ENCODE peak calls at places on chromosomes 12 and 14, in six cellular contexts. One of them, this sample, is unnamed.

GRCh38 chr14:102246071-102246470 is 58.9 kb downstream of the MOK start:
- DNase-seq in HepG2: no peak
- DNase-seq in SK-N-SH: no peak
- DNase-seq in H1: no peak
- DNase-seq in K562: no peak
- DNase-seq in HL-60: no peak
- DNase-seq in this sample: no peak

GRCh38 chr12:56151672-56152131 is 685 bp upstream of the MYL6B start:
- DNase-seq in K562: peak; percentile 73
- DNase-seq in SK-N-SH: peak; percentile 71
- DNase-seq in HL-60: no peak
- DNase-seq in HepG2: peak; percentile 80
- DNase-seq in H1: peak; percentile 77
- DNase-seq in this sample: no peak

GRCh38 chr14:35747379-35747778 is 61.7 kb downstream of the RALGAPA1 start:
- DNase-seq in HL-60: no peak
- DNase-seq in SK-N-SH: no peak
- DNase-seq in K562: no peak
- DNase-seq in HepG2: peak; percentile 23
- DNase-seq in H1: no peak
- DNase-seq in this sample: no peak

GRCh38 chr12:84636801-84637285 is 275.8 kb downstream of the SLC6A15 start:
- DNase-seq in HL-60: no peak
- DNase-seq in HepG2: no peak
- DNase-seq in H1: no peak
- DNase-seq in K562: no peak
- DNase-seq in SK-N-SH: no peak
- DNase-seq in this sample: no peak

GRCh38 chr12:125314051-125314882 is 249.0 kb downstream of the AACS start:
- DNase-seq in HL-60: no peak
- DNase-seq in H1: no peak
- DNase-seq in K562: no peak
- DNase-seq in HepG2: no peak
- DNase-seq in SK-N-SH: no peak
- DNase-seq in this sample: no peak

GRCh38 chr12:125081427-125081826 is 16.2 kb downstream of the AACS start:
- DNase-seq in SK-N-SH: no peak
- DNase-seq in HepG2: no peak
- DNase-seq in H1: no peak
- DNase-seq in K562: no peak
- DNase-seq in HL-60: no peak
- DNase-seq in this sample: no peak

GRCh38 chr12:62983594-62983993 is 48.6 kb upstream of the PPM1H start:
- DNase-seq in H1: no peak
- DNase-seq in SK-N-SH: no peak
- DNase-seq in K562: no peak
- DNase-seq in HepG2: peak; percentile 57
- DNase-seq in HL-60: no peak
- DNase-seq in this sample: no peak

GRCh38 chr12:8829128-8829524 is 6.7 kb downstream of the A2ML1 start:
- DNase-seq in HL-60: no peak
- DNase-seq in K562: no peak
- DNase-seq in HepG2: no peak
- DNase-seq in H1: no peak
- DNase-seq in SK-N-SH: no peak
- DNase-seq in this sample: no peak

GRCh38 chr12:70418101-70418500 is 52.0 kb downstream of the KCNMB4 start:
- DNase-seq in SK-N-SH: no peak
- DNase-seq in HL-60: no peak
- DNase-seq in H1: no peak
- DNase-seq in K562: no peak
- DNase-seq in HepG2: no peak
- DNase-seq in this sample: no peak

GRCh38 chr14:96079066-96079465 is 39.9 kb downstream of the C14orf132 start:
- DNase-seq in HL-60: no peak
- DNase-seq in H1: no peak
- DNase-seq in K562: no peak
- DNase-seq in SK-N-SH: no peak
- DNase-seq in HepG2: no peak
- DNase-seq in this sample: no peak

GRCh38 chr14:35369701-35370191 is 34.8 kb downstream of the NFKBIA start:
- DNase-seq in H1: no peak
- DNase-seq in HepG2: no peak
- DNase-seq in K562: no peak
- DNase-seq in SK-N-SH: no peak
- DNase-seq in HL-60: no peak
- DNase-seq in this sample: no peak

GRCh38 chr12:109523071-109523470 is 45.6 kb downstream of the UBE3B start:
- DNase-seq in K562: no peak
- DNase-seq in H1: no peak
- DNase-seq in HepG2: no peak
- DNase-seq in SK-N-SH: peak; percentile 82
- DNase-seq in HL-60: no peak
- DNase-seq in this sample: no peak

GRCh38 chr12:92582888-92583287 is 119.9 kb upstream of the PLEKHG7 start:
- DNase-seq in SK-N-SH: no peak
- DNase-seq in HL-60: no peak
- DNase-seq in K562: no peak
- DNase-seq in HepG2: no peak
- DNase-seq in H1: no peak
- DNase-seq in this sample: no peak

GRCh38 chr14:75267141-75267601 is 11.5 kb upstream of the FOS start:
- DNase-seq in H1: no peak
- DNase-seq in K562: no peak
- DNase-seq in HL-60: no peak
- DNase-seq in SK-N-SH: no peak
- DNase-seq in HepG2: no peak
- DNase-seq in this sample: no peak

DNA sequence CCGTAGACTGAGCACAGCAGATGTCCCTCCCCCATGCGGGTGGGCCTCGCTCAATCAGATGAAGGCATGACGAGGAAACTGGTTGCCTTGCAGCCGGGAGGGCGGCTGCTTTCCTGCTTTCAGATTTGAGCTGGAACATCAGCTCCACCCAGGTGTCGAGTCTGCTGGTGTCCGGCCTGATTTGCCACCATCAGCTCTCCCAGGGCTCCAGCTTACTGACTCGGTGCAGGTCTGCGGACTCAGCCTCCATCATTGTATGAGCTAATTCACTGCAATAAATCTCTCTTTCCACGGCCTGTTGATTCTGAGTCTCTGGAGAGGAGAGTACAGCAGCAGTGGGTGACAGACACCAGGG is 156.2 kb downstream of the KIF26A start:
- DNase-seq in HL-60: no peak
- DNase-seq in H1: no peak
- DNase-seq in K562: no peak
- DNase-seq in SK-N-SH: no peak
- DNase-seq in HepG2: no peak
- DNase-seq in this sample: no peak
- TF ChIP-seq GABPA in HL-60: no peak
- TF ChIP-seq GABPA in H1: no peak
- TF ChIP-seq GABPA in K562: no peak
- TF ChIP-seq GABPA in SK-N-SH: no peak
- TF ChIP-seq GABPA in HepG2: no peak
- TF ChIP-seq GABPA in this sample: no peak

GRCh38 chr14:104346112-104346462 is 207.7 kb downstream of the KIF26A start:
- DNase-seq in SK-N-SH: no peak
- DNase-seq in H1: no peak
- DNase-seq in K562: no peak
- DNase-seq in HepG2: no peak
- DNase-seq in HL-60: no peak
- DNase-seq in this sample: no peak
- TF ChIP-seq GABPA in SK-N-SH: no peak
- TF ChIP-seq GABPA in H1: no peak
- TF ChIP-seq GABPA in K562: no peak
- TF ChIP-seq GABPA in HepG2: no peak
- TF ChIP-seq GABPA in HL-60: no peak
- TF ChIP-seq GABPA in this sample: no peak

GRCh38 chr14:92173668-92174067 is 51.9 kb downstream of the CPSF2 start:
- DNase-seq in H1: no peak
- DNase-seq in K562: no peak
- DNase-seq in SK-N-SH: no peak
- DNase-seq in HepG2: no peak
- DNase-seq in HL-60: no peak
- DNase-seq in this sample: no peak
- TF ChIP-seq GABPA in H1: no peak
- TF ChIP-seq GABPA in K562: no peak
- TF ChIP-seq GABPA in SK-N-SH: no peak
- TF ChIP-seq GABPA in HepG2: no peak
- TF ChIP-seq GABPA in HL-60: no peak
- TF ChIP-seq GABPA in this sample: no peak

DNA sequence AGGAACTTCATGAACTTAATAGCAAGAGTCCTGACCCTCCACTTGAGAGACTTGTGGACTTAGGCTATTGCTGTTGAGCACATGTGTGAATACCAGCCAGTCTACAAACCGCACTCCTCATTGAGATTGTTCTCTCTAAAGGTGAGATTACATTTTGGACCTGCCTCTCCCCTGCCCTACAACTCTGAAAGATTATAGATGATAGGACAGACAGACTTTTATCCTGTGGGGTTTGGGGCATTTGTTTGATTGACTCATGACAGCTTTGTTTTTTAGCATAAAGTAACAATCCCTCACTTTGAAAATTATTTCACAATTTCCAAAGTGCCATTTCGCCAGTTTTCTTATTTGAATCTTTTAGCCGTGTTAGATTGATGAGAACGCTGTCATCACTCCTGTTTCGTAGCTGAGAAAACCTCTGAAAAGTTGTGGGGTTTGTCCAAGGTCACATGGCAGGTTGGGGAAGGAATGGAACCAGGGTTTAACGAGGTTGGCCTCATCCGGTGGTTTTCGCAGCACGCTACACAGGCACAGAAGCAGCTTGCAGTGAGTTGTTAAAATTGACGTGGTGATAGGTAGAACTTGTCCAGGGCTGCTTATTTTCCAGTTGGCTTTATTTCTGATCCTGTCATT is 836 bp downstream of the EVL start:
- DNase-seq in SK-N-SH: no peak
- DNase-seq in HepG2: no peak
- DNase-seq in H1: no peak
- DNase-seq in HL-60: peak; percentile 53
- DNase-seq in K562: no peak
- DNase-seq in this sample: peak; percentile 94
- TF ChIP-seq GABPA in SK-N-SH: no peak
- TF ChIP-seq GABPA in HepG2: no peak
- TF ChIP-seq GABPA in H1: no peak
- TF ChIP-seq GABPA in HL-60: no peak
- TF ChIP-seq GABPA in K562: peak; percentile 54
- TF ChIP-seq GABPA in this sample: peak; percentile 15

GRCh38 chr14:68569546-68569908 is 223.3 kb downstream of the ZFP36L1 start:
- DNase-seq in HL-60: no peak
- DNase-seq in SK-N-SH: no peak
- DNase-seq in K562: no peak
- DNase-seq in H1: no peak
- DNase-seq in HepG2: no peak
- DNase-seq in this sample: no peak

GRCh38 chr14:68571073-68571703 is 221.7 kb downstream of the ZFP36L1 start:
- DNase-seq in H1: no peak
- DNase-seq in SK-N-SH: no peak
- DNase-seq in HL-60: no peak
- DNase-seq in K562: no peak
- DNase-seq in HepG2: no peak
- DNase-seq in this sample: no peak

GRCh38 chr14:68571928-68572525 is 220.8 kb downstream of the ZFP36L1 start:
- DNase-seq in SK-N-SH: no peak
- DNase-seq in H1: no peak
- DNase-seq in K562: no peak
- DNase-seq in HL-60: no peak
- DNase-seq in HepG2: peak; percentile 27
- DNase-seq in this sample: no peak

GRCh38 chr14:68568907-68569545 is 223.8 kb downstream of the ZFP36L1 start:
- DNase-seq in HL-60: no peak
- DNase-seq in HepG2: no peak
- DNase-seq in K562: no peak
- DNase-seq in H1: no peak
- DNase-seq in SK-N-SH: no peak
- DNase-seq in this sample: no peak

DNA sequence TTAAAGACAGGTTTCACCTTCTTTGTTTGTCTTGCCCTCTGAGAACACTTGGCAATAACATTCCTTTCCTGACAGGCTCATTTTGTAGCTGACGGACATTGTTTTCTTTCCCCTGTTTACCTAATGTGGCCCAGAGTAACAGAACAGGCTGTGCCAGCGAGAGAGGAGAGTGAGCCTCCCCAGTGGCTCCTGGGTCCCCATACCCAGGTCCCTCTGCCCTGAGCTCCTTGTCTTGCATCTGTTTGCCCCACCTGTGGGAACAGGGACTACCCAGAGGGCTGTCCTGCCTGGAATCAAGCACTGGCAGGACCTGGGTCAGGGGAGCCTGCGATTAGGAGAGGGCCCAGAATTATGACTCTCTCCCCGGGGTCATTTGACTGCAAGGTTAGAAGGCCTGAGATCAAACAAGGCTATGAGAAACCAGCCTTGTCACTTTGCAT is 222.9 kb downstream of the ZFP36L1 start:
- DNase-seq in H1: no peak
- DNase-seq in SK-N-SH: no peak
- DNase-seq in HL-60: no peak
- DNase-seq in K562: no peak
- DNase-seq in HepG2: peak; percentile 51
- DNase-seq in this sample: no peak
- TF ChIP-seq GABPA in H1: no peak
- TF ChIP-seq GABPA in SK-N-SH: no peak
- TF ChIP-seq GABPA in HL-60: no peak
- TF ChIP-seq GABPA in K562: no peak
- TF ChIP-seq GABPA in HepG2: no peak
- TF ChIP-seq GABPA in this sample: no peak